ENCODE peak calls at places on chromosome 18, in nine cellular contexts. T is CD8-positive, alpha-beta T cell; E is epithelial cell of esophagus; B is AG10803; X is fibroblast of lung; V is psoas muscle; O is cardiac muscle cell; I is endothelial cell of umbilical vein; P is endothelial cell. U is an unnamed sample.

GRCh38 chr18:74898965-74899364 is 301.3 kb downstream of the ZNF407 start:
- DNase-seq in X (peak; percentile 32), I (peak; percentile 51), O (no peak), P (no peak), V (no peak), B (peak; percentile 19), T (no peak), E (peak; percentile 70), U (peak; percentile 14)

GRCh38 chr18:25229080-25229479 is 122.9 kb downstream of the ZNF521 start:
- DNase-seq in V (no peak), T (no peak), P (peak; percentile 60), I (peak; percentile 100), X (peak; percentile 80), O (no peak), B (peak; percentile 85), E (no peak), U (no peak)

GRCh38 chr18:59012815-59013677 is 126.6 kb upstream of the SEC11C start:
- DNase-seq in P (no peak), B (no peak), E (peak; percentile 18), T (no peak), I (peak; percentile 32), X (no peak), V (no peak), O (no peak), U (no peak)

GRCh38 chr18:26568513-26568912 is 20.2 kb upstream of the KCTD1 start:
- DNase-seq in E (no peak), I (no peak), B (no peak), P (no peak), X (no peak), V (no peak), O (no peak), T (no peak), U (no peak)

GRCh38 chr18:3623769-3624545 is 174.0 kb downstream of the TGIF1 start:
- DNase-seq in I (peak; percentile 84), P (peak; percentile 57), E (peak; percentile 96), B (peak; percentile 99), O (peak; percentile 70), V (peak; percentile 82), X (peak; percentile 96), T (no peak), U (peak; percentile 85)

GRCh38 chr18:48576454-48576766 is 37.6 kb downstream of the CTIF start:
- DNase-seq in E (no peak), P (no peak), B (no peak), O (no peak), X (no peak), I (no peak), T (no peak), V (no peak), U (no peak)

GRCh38 chr18:11178951-11179549 is 29.7 kb upstream of the PIEZO2 start:
- DNase-seq in E (no peak), B (peak; percentile 92), X (peak; percentile 63), T (no peak), P (no peak), V (peak; percentile 76), I (no peak), O (no peak), U (no peak)

GRCh38 chr18:5998907-5999306 is 103.6 kb upstream of the TMEM200C start:
- DNase-seq in B (no peak), P (no peak), V (no peak), I (no peak), T (no peak), O (no peak), E (no peak), X (no peak), U (no peak)

GRCh38 chr18:79765491-79766245 is 32.1 kb upstream of the KCNG2 start:
- DNase-seq in X (peak; percentile 57), V (no peak), T (no peak), E (no peak), I (no peak), B (peak; percentile 73), P (no peak), O (no peak), U (no peak)

GRCh38 chr18:25798026-25798537 is 292.3 kb downstream of the SS18 start:
- DNase-seq in O (no peak), X (no peak), T (no peak), I (no peak), V (no peak), P (no peak), B (no peak), E (no peak), U (no peak)

GRCh38 chr18:12904012-12904516 is 20.0 kb upstream of the PTPN2 start:
- DNase-seq in O (no peak), E (no peak), V (peak; percentile 21), T (no peak), B (no peak), X (peak; percentile 50), I (no peak), P (no peak), U (no peak)

GRCh38 chr18:73756256-73757091 is 391.2 kb downstream of the FBXO15 start:
- DNase-seq in O (no peak), P (no peak), V (no peak), X (no peak), I (no peak), E (peak; percentile 59), B (no peak), T (no peak), U (no peak)

GRCh38 chr18:58225101-58225500 is 181.1 kb downstream of the NEDD4L start:
- DNase-seq in O (no peak), V (no peak), P (no peak), E (peak; percentile 80), T (no peak), B (no peak), I (no peak), X (no peak), U (no peak)

GRCh38 chr18:36899289-36899688 is 70.4 kb downstream of the KIAA1328 start:
- DNase-seq in X (peak; percentile 43), I (no peak), E (peak; percentile 29), V (no peak), P (no peak), B (no peak), T (no peak), O (no peak), U (no peak)

GRCh38 chr18:7750966-7751365 is 183.8 kb downstream of the PTPRM start:
- DNase-seq in P (no peak), X (no peak), B (no peak), O (no peak), T (no peak), V (no peak), I (no peak), E (no peak), U (no peak)

GRCh38 chr18:77131652-77132368 is 773 bp downstream of the MBP start:
- DNase-seq in P (peak; percentile 39), B (no peak), O (peak; percentile 42), V (peak; percentile 67), E (peak; percentile 48), T (peak; percentile 29), X (no peak), I (no peak), U (no peak)

GRCh38 chr18:35122586-35123224 is 81.5 kb downstream of the MAPRE2 start:
- DNase-seq in V (peak; percentile 60), X (no peak), B (no peak), I (no peak), O (peak; percentile 27), E (peak; percentile 34), P (peak; percentile 62), T (no peak), U (no peak)
- TF ChIP-seq CTCF in V (peak; percentile 37), X (no peak), B (no peak), I (no peak), O (peak; percentile 15), E (peak; percentile 51), P (no peak), T (peak; percentile 29), U (no peak)

DNA sequence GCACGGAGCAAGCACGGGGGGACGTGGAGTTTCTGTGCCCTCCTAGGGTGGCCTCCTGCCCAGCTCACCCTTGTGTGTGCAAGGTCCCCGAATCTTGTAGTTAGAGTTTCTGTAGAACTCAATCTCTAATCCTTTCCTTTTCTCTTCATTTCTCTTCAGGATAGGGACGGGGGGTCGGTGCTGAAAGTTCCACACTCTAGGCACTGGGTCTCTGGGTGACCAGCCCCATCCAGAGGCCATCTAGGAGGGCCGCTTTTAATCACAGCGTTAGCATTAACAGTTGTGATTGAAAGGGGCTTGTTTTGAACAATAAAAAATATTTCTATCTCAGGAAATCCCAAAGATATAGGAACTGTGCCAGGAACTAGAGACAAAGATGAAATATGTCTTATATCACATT is 10.5 kb downstream of the SOCS6 start:
- DNase-seq in O (no peak), E (no peak), V (no peak), B (no peak), X (no peak), I (no peak), P (no peak), T (no peak), U (no peak)
- TF ChIP-seq CTCF in O (no peak), E (no peak), V (no peak), B (no peak), X (no peak), I (no peak), P (no peak), T (no peak), U (no peak)

DNA sequence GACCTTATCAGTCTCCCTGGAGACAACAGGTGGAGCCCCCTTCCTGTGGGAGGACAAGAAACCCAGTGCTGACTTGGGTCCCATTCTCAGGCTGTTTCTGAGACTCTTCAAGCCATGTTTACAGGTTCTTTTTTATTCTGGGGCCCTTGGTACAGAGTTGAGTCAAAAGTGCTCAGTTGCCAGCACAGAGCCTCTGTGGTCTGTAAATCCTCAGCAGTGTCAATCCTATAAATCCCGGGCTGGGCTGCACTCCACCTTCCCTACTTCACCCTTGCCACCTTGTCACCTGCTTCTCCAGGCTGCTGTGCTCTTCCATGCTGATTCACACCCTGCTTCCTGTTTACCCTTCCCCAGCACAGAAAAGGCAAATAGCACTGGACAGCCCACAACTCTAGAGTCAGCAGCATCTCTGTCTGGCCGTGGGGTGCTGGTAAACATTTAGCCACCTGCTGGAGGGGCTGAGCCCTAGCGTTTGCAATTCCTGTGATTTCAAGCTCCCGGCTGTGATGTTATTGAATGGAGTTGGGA is 74.7 kb downstream of the TNFRSF11A start:
- DNase-seq in O (peak; percentile 2), V (no peak), X (no peak), I (peak; percentile 46), B (no peak), P (peak; percentile 27), T (no peak), E (peak; percentile 27), U (no peak)
- TF ChIP-seq CTCF in O (peak; percentile 12), V (no peak), X (peak; percentile 11), I (peak; percentile 46), B (peak; percentile 1), P (peak; percentile 24), T (no peak), E (peak; percentile 25), U (no peak)

DNA sequence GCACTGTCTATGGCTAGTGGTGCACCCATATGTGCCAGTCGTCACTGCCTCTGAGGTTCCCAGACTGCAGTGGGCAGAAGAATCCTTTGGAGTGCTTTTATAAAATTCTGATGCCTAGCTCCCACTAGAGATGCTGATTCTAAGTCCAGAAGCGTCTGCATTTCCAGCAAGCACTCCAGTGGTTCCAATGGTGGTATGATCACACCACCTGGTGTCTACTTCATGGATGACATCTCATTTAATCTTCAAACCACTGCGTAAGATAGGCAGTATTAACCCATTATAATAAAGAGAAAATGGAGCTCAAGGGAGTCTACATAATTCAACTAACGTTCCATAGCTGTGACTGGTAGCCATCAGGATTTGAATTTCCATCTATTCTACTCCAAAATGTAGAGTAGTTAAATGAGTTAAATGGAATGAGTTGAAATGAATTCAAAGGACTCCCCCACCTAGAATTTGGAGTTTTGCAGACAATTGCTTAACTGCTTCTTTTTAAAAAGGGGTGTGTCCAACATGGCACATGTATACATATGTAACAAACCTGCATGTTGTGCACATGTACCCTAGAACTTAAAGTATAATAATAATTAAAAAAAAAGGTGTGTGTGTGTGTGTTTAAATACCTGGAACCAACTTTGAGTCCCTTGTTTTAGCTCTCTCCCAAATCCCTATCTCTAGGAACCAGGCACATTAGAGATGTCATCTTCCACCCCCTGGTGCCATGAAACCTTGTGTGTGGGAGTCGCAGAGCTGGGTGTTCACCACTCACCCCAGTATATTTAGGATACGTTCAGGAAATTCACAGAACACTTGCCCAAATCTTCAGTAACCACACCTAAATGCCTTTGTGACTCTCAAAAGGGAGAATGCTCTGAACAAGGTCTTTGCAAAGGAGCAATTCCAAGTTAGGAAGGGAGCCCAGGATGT is 14.1 kb downstream of the LAMA3 start:
- DNase-seq in P (peak; percentile 36), T (no peak), E (peak; percentile 78), X (peak; percentile 77), I (peak; percentile 80), V (no peak), B (peak; percentile 68), O (peak; percentile 27), U (peak; percentile 42)
- TF ChIP-seq CTCF in P (peak; percentile 41), T (no peak), E (peak; percentile 73), X (peak; percentile 61), I (peak; percentile 35), V (peak; percentile 52), B (peak; percentile 76), O (peak; percentile 52), U (peak; percentile 58)